ENCODE peak calls at places on chromosomes 6 and 20, in nine cellular contexts. V is Daoy, B is sciatic nerve, D is T-helper 2 cell, H is EH, X is Right ventricle myocardium superior, J is nephron progenitor cell, M is NCI-H460, O is globus pallidus. K is an unnamed sample.

GRCh38 chr6:129920103-129920798 is 59.1 kb upstream of the TMEM244 start:
- DNase-seq in V (no peak), B (no peak), D (no peak), H (peak; percentile 77), X (no peak), J (no peak), M (no peak), O (no peak), K (peak; percentile 48)

GRCh38 chr6:168128631-168129291 is 49.7 kb upstream of the FRMD1 start:
- DNase-seq in V (no peak), B (no peak), D (no peak), H (no peak), X (no peak), J (no peak), M (no peak), O (no peak), K (no peak)

GRCh38 chr6:7086488-7086887 is 21.3 kb upstream of the RREB1 start:
- DNase-seq in V (peak; percentile 56), B (peak; percentile 71), D (no peak), H (peak; percentile 52), X (peak; percentile 60), J (no peak), M (no peak), O (no peak), K (peak; percentile 28)

GRCh38 chr6:3882865-3883264 is 33.7 kb downstream of the FAM50B start:
- DNase-seq in V (no peak), B (no peak), D (no peak), H (peak; percentile 92), X (no peak), J (no peak), M (no peak), O (no peak), K (peak; percentile 72)

GRCh38 chr6:121222656-121223055 is 111.6 kb downstream of the TBC1D32 start:
- DNase-seq in V (no peak), B (no peak), D (no peak), H (peak; percentile 53), X (no peak), J (no peak), M (no peak), O (peak; percentile 15), K (peak; percentile 79)

GRCh38 chr6:129860901-129861665 is at the start of gene TMEM244:
- DNase-seq in V (peak; percentile 41), B (no peak), D (no peak), H (peak; percentile 90), X (no peak), J (no peak), M (no peak), O (peak; percentile 54), K (peak; percentile 70)

GRCh38 chr6:69018911-69019310 is 383.8 kb downstream of the ADGRB3 start:
- DNase-seq in V (no peak), B (no peak), D (no peak), H (no peak), X (no peak), J (no peak), M (no peak), O (no peak), K (no peak)

GRCh38 chr6:123380257-123380656 is 256.5 kb downstream of the TRDN start:
- DNase-seq in V (peak; percentile 3), B (no peak), D (no peak), H (no peak), X (no peak), J (peak; percentile 12), M (peak; percentile 33), O (peak; percentile 37), K (no peak)

GRCh38 chr6:149217466-149217888 is 100.0 kb upstream of the TAB2 start:
- DNase-seq in V (no peak), B (no peak), D (no peak), H (peak; percentile 14), X (no peak), J (no peak), M (no peak), O (no peak), K (no peak)

GRCh38 chr20:34954905-34955231 is 738 bp downstream of the GSS start:
- DNase-seq in V (peak; percentile 33), B (no peak), D (no peak), H (peak; percentile 67), X (no peak), J (no peak), M (peak; percentile 26), O (no peak), K (peak; percentile 42)

GRCh38 chr20:53920647-53921245 is 149.6 kb downstream of the BCAS1 start:
- DNase-seq in V (no peak), B (no peak), D (no peak), H (no peak), X (no peak), J (no peak), M (no peak), O (no peak), K (no peak)

GRCh38 chr6:19824058-19824807 is 12.9 kb upstream of the ID4 start:
- DNase-seq in V (no peak), B (no peak), D (no peak), H (no peak), X (no peak), J (no peak), M (no peak), O (no peak), K (no peak)

GRCh38 chr6:25229671-25230321 is 49.4 kb upstream of the CARMIL1 start:
- DNase-seq in V (peak; percentile 62), B (no peak), D (no peak), H (peak; percentile 97), X (no peak), J (no peak), M (no peak), O (no peak), K (peak; percentile 59)

GRCh38 chr6:4956625-4957024 is 47.2 kb downstream of the RPP40 start:
- DNase-seq in V (no peak), B (no peak), D (no peak), H (no peak), X (no peak), J (no peak), M (no peak), O (no peak), K (no peak)

GRCh38 chr20:63854766-63855362 is 6.4 kb upstream of the ABHD16B start:
- DNase-seq in V (no peak), B (no peak), D (no peak), H (peak; percentile 15), X (peak; percentile 76), J (peak; percentile 67), M (no peak), O (no peak), K (no peak)

GRCh38 chr6:92777146-92777740 is 642.1 kb downstream of the EPHA7 start:
- DNase-seq in V (no peak), B (no peak), D (no peak), H (no peak), X (no peak), J (no peak), M (no peak), O (peak; percentile 24), K (peak; percentile 42)

GRCh38 chr6:84926756-84927155 is 162.4 kb upstream of the TBX18 start:
- DNase-seq in V (peak; percentile 28), B (no peak), D (no peak), H (no peak), X (no peak), J (no peak), M (no peak), O (no peak), K (no peak)

GRCh38 chr20:62352402-62353288 is 14.5 kb downstream of the LAMA5 start:
- DNase-seq in V (peak; percentile 50), B (no peak), D (no peak), H (no peak), X (peak; percentile 89), J (no peak), M (peak; percentile 63), O (peak; percentile 77), K (no peak)

GRCh38 chr20:36886859-36887778 is 11.2 kb downstream of the TLDC2 start:
- DNase-seq in V (peak; percentile 88), B (peak; percentile 91), D (peak; percentile 65), H (peak; percentile 78), X (peak; percentile 86), J (peak; percentile 93), M (peak; percentile 71), O (peak; percentile 64), K (peak; percentile 74)

GRCh38 chr6:138493413-138493812 is 5.9 kb downstream of the NHSL1 start:
- DNase-seq in V (peak; percentile 35), B (no peak), D (no peak), H (peak; percentile 84), X (no peak), J (no peak), M (no peak), O (peak; percentile 35), K (peak; percentile 46)

GRCh38 chr20:32352101-32352720 is 5.9 kb upstream of the ASXL1 start:
- DNase-seq in V (no peak), B (no peak), D (no peak), H (no peak), X (no peak), J (no peak), M (no peak), O (no peak), K (no peak)

GRCh38 chr6:83592770-83593394 is 80.5 kb downstream of the PRSS35 start:
- DNase-seq in V (peak; percentile 46), B (no peak), D (no peak), H (peak; percentile 26), X (no peak), J (no peak), M (peak; percentile 17), O (no peak), K (peak; percentile 17)

GRCh38 chr6:113458368-113459010 is 398.7 kb upstream of the MARCKS start:
- DNase-seq in V (no peak), B (no peak), D (no peak), H (peak; percentile 60), X (no peak), J (no peak), M (no peak), O (no peak), K (peak; percentile 45)

GRCh38 chr20:51529758-51530157 is 12.8 kb downstream of the NFATC2 start:
- DNase-seq in V (no peak), B (no peak), D (peak; percentile 56), H (peak; percentile 29), X (no peak), J (no peak), M (no peak), O (no peak), K (peak; percentile 61)